ENCODE peak calls at places on chromosomes 2 and 18, in four cellular contexts. One of them, this sample, is unnamed.
A peak's percentile ranks its signal among the peaks of the same experiment; 100 is the strongest.

GRCh38 chr18:35328868-35329267 is 15.4 kb downstream of the ZNF24 start:
- DNase-seq in amniotic stem cell: no peak
- DNase-seq in cerebellar cortex: no peak
- DNase-seq in NCI-H1417: no peak
- DNase-seq in this sample: no peak

GRCh38 chr2:1910562-1911256 is 166.4 kb upstream of the PXDN start:
- DNase-seq in amniotic stem cell: no peak
- DNase-seq in cerebellar cortex: peak; percentile 75
- DNase-seq in NCI-H1417: peak; percentile 38
- DNase-seq in this sample: no peak

GRCh38 chr2:44170337-44170736 is 1.7 kb downstream of the PPM1B start:
- DNase-seq in amniotic stem cell: no peak
- DNase-seq in cerebellar cortex: peak; percentile 36
- DNase-seq in NCI-H1417: peak; percentile 33
- DNase-seq in this sample: no peak

GRCh38 chr18:66344227-66344626 is 259.7 kb downstream of the CDH19 start:
- DNase-seq in amniotic stem cell: no peak
- DNase-seq in cerebellar cortex: no peak
- DNase-seq in NCI-H1417: peak; percentile 98
- DNase-seq in this sample: no peak

GRCh38 chr2:27085670-27086089 is 892 bp upstream of the KHK start:
- DNase-seq in amniotic stem cell: no peak
- DNase-seq in cerebellar cortex: peak; percentile 69
- DNase-seq in NCI-H1417: peak; percentile 70
- DNase-seq in this sample: peak; percentile 69

GRCh38 chr2:34261701-34262100 is 662.6 kb upstream of the FAM98A start:
- DNase-seq in amniotic stem cell: no peak
- DNase-seq in cerebellar cortex: no peak
- DNase-seq in NCI-H1417: no peak
- DNase-seq in this sample: no peak

GRCh38 chr2:6865346-6866238 is at the start of gene CMPK2:
- DNase-seq in amniotic stem cell: peak; percentile 9
- DNase-seq in cerebellar cortex: no peak
- DNase-seq in NCI-H1417: peak; percentile 90
- DNase-seq in this sample: peak; percentile 38

GRCh38 chr2:9627310-9627709 is 3.5 kb downstream of the YWHAQ start:
- DNase-seq in amniotic stem cell: no peak
- DNase-seq in cerebellar cortex: no peak
- DNase-seq in NCI-H1417: no peak
- DNase-seq in this sample: no peak

GRCh38 chr2:50782543-50782942 is 249.4 kb downstream of the NRXN1 start:
- DNase-seq in amniotic stem cell: no peak
- DNase-seq in cerebellar cortex: no peak
- DNase-seq in NCI-H1417: no peak
- DNase-seq in this sample: no peak

GRCh38 chr2:39996653-39997080 is 217.6 kb upstream of the THUMPD2 start:
- DNase-seq in amniotic stem cell: no peak
- DNase-seq in cerebellar cortex: no peak
- DNase-seq in NCI-H1417: no peak
- DNase-seq in this sample: no peak

This sample was measured in D721Med.